ENCODE peak calls at places on chromosome 10, in five cellular contexts. One of them, this sample, is unnamed.

GRCh38 chr10:78491812-78492211 is 458.1 kb downstream of the RPS24 start:
- DNase-seq in lung microvascular endothelial cell: no peak
- DNase-seq in cardiac muscle cell: no peak
- DNase-seq in activated T-helper 1 cell treated with Interleukin-2 at 50 U/mL for 16 hours: no peak
- DNase-seq in M059J: peak; percentile 82
- DNase-seq in this sample: no peak

GRCh38 chr10:85407093-85407492 is 959.5 kb downstream of the GRID1 start:
- DNase-seq in lung microvascular endothelial cell: no peak
- DNase-seq in cardiac muscle cell: no peak
- DNase-seq in activated T-helper 1 cell treated with Interleukin-2 at 50 U/mL for 16 hours: no peak
- DNase-seq in M059J: no peak
- DNase-seq in this sample: no peak

GRCh38 chr10:132846631-132847415 is 60.9 kb upstream of the NKX6-2 start:
- DNase-seq in lung microvascular endothelial cell: no peak
- DNase-seq in cardiac muscle cell: no peak
- DNase-seq in activated T-helper 1 cell treated with Interleukin-2 at 50 U/mL for 16 hours: no peak
- DNase-seq in M059J: no peak
- DNase-seq in this sample: peak; percentile 8

GRCh38 chr10:92045641-92046106 is 122.1 kb downstream of the BTAF1 start:
- DNase-seq in lung microvascular endothelial cell: no peak
- DNase-seq in cardiac muscle cell: no peak
- DNase-seq in activated T-helper 1 cell treated with Interleukin-2 at 50 U/mL for 16 hours: no peak
- DNase-seq in M059J: no peak
- DNase-seq in this sample: no peak

GRCh38 chr10:21924511-21924910 is 79.0 kb downstream of the DNAJC1 start:
- DNase-seq in lung microvascular endothelial cell: no peak
- DNase-seq in cardiac muscle cell: no peak
- DNase-seq in activated T-helper 1 cell treated with Interleukin-2 at 50 U/mL for 16 hours: no peak
- DNase-seq in M059J: no peak
- DNase-seq in this sample: no peak

GRCh38 chr10:114328278-114328812 is 76.0 kb downstream of the AFAP1L2 start:
- DNase-seq in lung microvascular endothelial cell: no peak
- DNase-seq in cardiac muscle cell: no peak
- DNase-seq in activated T-helper 1 cell treated with Interleukin-2 at 50 U/mL for 16 hours: no peak
- DNase-seq in M059J: no peak
- DNase-seq in this sample: no peak

GRCh38 chr10:129063212-129063611 is 403.8 kb upstream of the MGMT start:
- DNase-seq in lung microvascular endothelial cell: no peak
- DNase-seq in cardiac muscle cell: no peak
- DNase-seq in activated T-helper 1 cell treated with Interleukin-2 at 50 U/mL for 16 hours: no peak
- DNase-seq in M059J: no peak
- DNase-seq in this sample: no peak

GRCh38 chr10:73810735-73811465 is 498 bp downstream of the NDST2 start:
- DNase-seq in lung microvascular endothelial cell: peak; percentile 26
- DNase-seq in cardiac muscle cell: peak; percentile 30
- DNase-seq in activated T-helper 1 cell treated with Interleukin-2 at 50 U/mL for 16 hours: peak; percentile 56
- DNase-seq in M059J: peak; percentile 22
- DNase-seq in this sample: peak; percentile 28

GRCh38 chr10:50621981-50622496 is 1.7 kb downstream of the SGMS1 start:
- DNase-seq in lung microvascular endothelial cell: peak; percentile 62
- DNase-seq in cardiac muscle cell: peak; percentile 98
- DNase-seq in activated T-helper 1 cell treated with Interleukin-2 at 50 U/mL for 16 hours: peak; percentile 52
- DNase-seq in M059J: peak; percentile 94
- DNase-seq in this sample: peak; percentile 99

GRCh38 chr10:88042162-88043100 is 179.0 kb downstream of the PTEN start:
- DNase-seq in lung microvascular endothelial cell: no peak
- DNase-seq in cardiac muscle cell: peak; percentile 80
- DNase-seq in activated T-helper 1 cell treated with Interleukin-2 at 50 U/mL for 16 hours: no peak
- DNase-seq in M059J: peak; percentile 68
- DNase-seq in this sample: peak; percentile 41

GRCh38 chr10:43371418-43371817 is at the start of gene FXYD4:
- DNase-seq in lung microvascular endothelial cell: no peak
- DNase-seq in cardiac muscle cell: no peak
- DNase-seq in activated T-helper 1 cell treated with Interleukin-2 at 50 U/mL for 16 hours: no peak
- DNase-seq in M059J: no peak
- DNase-seq in this sample: no peak

GRCh38 chr10:120513307-120513706 is 56.3 kb downstream of the PLPP4 start:
- DNase-seq in lung microvascular endothelial cell: no peak
- DNase-seq in cardiac muscle cell: no peak
- DNase-seq in activated T-helper 1 cell treated with Interleukin-2 at 50 U/mL for 16 hours: no peak
- DNase-seq in M059J: no peak
- DNase-seq in this sample: no peak

GRCh38 chr10:11045995-11046394 is 28.3 kb downstream of the CELF2 start:
- DNase-seq in lung microvascular endothelial cell: peak; percentile 35
- DNase-seq in cardiac muscle cell: peak; percentile 28
- DNase-seq in activated T-helper 1 cell treated with Interleukin-2 at 50 U/mL for 16 hours: no peak
- DNase-seq in M059J: no peak
- DNase-seq in this sample: peak; percentile 52

GRCh38 chr10:80276335-80276734 is 13.1 kb downstream of the MAT1A start:
- DNase-seq in lung microvascular endothelial cell: no peak
- DNase-seq in cardiac muscle cell: no peak
- DNase-seq in activated T-helper 1 cell treated with Interleukin-2 at 50 U/mL for 16 hours: no peak
- DNase-seq in M059J: no peak
- DNase-seq in this sample: no peak

GRCh38 chr10:58438340-58438739 is 53.1 kb downstream of the TFAM start:
- DNase-seq in lung microvascular endothelial cell: no peak
- DNase-seq in cardiac muscle cell: peak; percentile 79
- DNase-seq in activated T-helper 1 cell treated with Interleukin-2 at 50 U/mL for 16 hours: no peak
- DNase-seq in M059J: peak; percentile 82
- DNase-seq in this sample: no peak

GRCh38 chr10:101130984-101131961 is at the start of gene TLX1:
- DNase-seq in lung microvascular endothelial cell: no peak
- DNase-seq in cardiac muscle cell: no peak
- DNase-seq in activated T-helper 1 cell treated with Interleukin-2 at 50 U/mL for 16 hours: no peak
- DNase-seq in M059J: peak; percentile 13
- DNase-seq in this sample: no peak

GRCh38 chr10:101292194-101293006 is 61.6 kb upstream of the BTRC start:
- DNase-seq in lung microvascular endothelial cell: peak; percentile 13
- DNase-seq in cardiac muscle cell: no peak
- DNase-seq in activated T-helper 1 cell treated with Interleukin-2 at 50 U/mL for 16 hours: no peak
- DNase-seq in M059J: no peak
- DNase-seq in this sample: no peak

GRCh38 chr10:70474780-70475179 is 3.8 kb upstream of the PALD1 start:
- DNase-seq in lung microvascular endothelial cell: no peak
- DNase-seq in cardiac muscle cell: no peak
- DNase-seq in activated T-helper 1 cell treated with Interleukin-2 at 50 U/mL for 16 hours: no peak
- DNase-seq in M059J: peak; percentile 37
- DNase-seq in this sample: no peak

GRCh38 chr10:62057872-62058271 is 156.4 kb downstream of the ARID5B start:
- DNase-seq in lung microvascular endothelial cell: no peak
- DNase-seq in cardiac muscle cell: no peak
- DNase-seq in activated T-helper 1 cell treated with Interleukin-2 at 50 U/mL for 16 hours: no peak
- DNase-seq in M059J: no peak
- DNase-seq in this sample: no peak

GRCh38 chr10:5855979-5856700 is 33.6 kb downstream of the ANKRD16 start:
- DNase-seq in lung microvascular endothelial cell: no peak
- DNase-seq in cardiac muscle cell: no peak
- DNase-seq in activated T-helper 1 cell treated with Interleukin-2 at 50 U/mL for 16 hours: no peak
- DNase-seq in M059J: no peak
- DNase-seq in this sample: no peak

GRCh38 chr10:4546500-4546899 is 279.5 kb upstream of the AKR1E2 start:
- DNase-seq in lung microvascular endothelial cell: no peak
- DNase-seq in cardiac muscle cell: no peak
- DNase-seq in activated T-helper 1 cell treated with Interleukin-2 at 50 U/mL for 16 hours: no peak
- DNase-seq in M059J: peak; percentile 41
- DNase-seq in this sample: no peak

This sample was measured in testis.